ENCODE peak calls at places on chromosomes 2 and 18, in ten cellular contexts. K is stimulated activated CD4-positive, alpha-beta T cell treated with anti-CD3 and anti-CD28 coated beads, Interleukin-15, amount 100 ng/mL, for 1 hour; L is activated CD4-positive, alpha-beta T cell treated with anti-CD3 and anti-CD28 coated beads, Interleukin-2, amount 50 U/mL, for 4 hours; J is HEK293T; U is kidney glomerular epithelial cell; P is HuH-7; B is GM12865; G is fibroblast of the aortic adventitia; C is AG08396; D is cardiac fibroblast. Q is an unnamed sample.

GRCh38 chr2:210199186-210199765 is 26.0 kb downstream of the ACADL start:
- DNase-seq in K (no peak), L (no peak), J (peak; percentile 11), U (peak; percentile 67), P (no peak), B (peak; percentile 29), G (peak; percentile 61), C (peak; percentile 17), D (peak; percentile 43), Q (no peak)

GRCh38 chr2:138823651-138824050 is 43.5 kb upstream of the NXPH2 start:
- DNase-seq in K (no peak), L (no peak), J (no peak), U (no peak), P (no peak), B (no peak), G (no peak), C (no peak), D (no peak), Q (no peak)

GRCh38 chr2:241083091-241083415 is 19.0 kb downstream of the MTERF4 start:
- DNase-seq in K (no peak), L (no peak), J (no peak), U (no peak), P (no peak), B (no peak), G (no peak), C (no peak), D (no peak), Q (no peak)

GRCh38 chr2:235391964-235392615 is 101.8 kb upstream of the AGAP1 start:
- DNase-seq in K (no peak), L (no peak), J (no peak), U (no peak), P (no peak), B (no peak), G (no peak), C (no peak), D (no peak), Q (no peak)

GRCh38 chr18:67043276-67043675 is 439.4 kb upstream of the CDH19 start:
- DNase-seq in K (no peak), L (no peak), J (peak; percentile 5), U (no peak), P (no peak), B (no peak), G (no peak), C (no peak), D (no peak), Q (no peak)

GRCh38 chr2:30334738-30335426 is 103.5 kb downstream of the LBH start:
- DNase-seq in K (no peak), L (no peak), J (no peak), U (no peak), P (no peak), B (peak; percentile 18), G (no peak), C (no peak), D (no peak), Q (peak; percentile 45)

GRCh38 chr2:30421551-30422436 is 25.3 kb upstream of the LCLAT1 start:
- DNase-seq in K (peak; percentile 12), L (peak; percentile 20), J (no peak), U (no peak), P (no peak), B (no peak), G (peak; percentile 96), C (no peak), D (peak; percentile 79), Q (no peak)

GRCh38 chr18:28080876-28081300 is 96.0 kb downstream of the CDH2 start:
- DNase-seq in K (no peak), L (no peak), J (no peak), U (peak; percentile 34), P (no peak), B (no peak), G (peak; percentile 34), C (no peak), D (no peak), Q (no peak)

GRCh38 chr2:166184789-166185188 is 57.0 kb upstream of the SCN1A start:
- DNase-seq in K (no peak), L (no peak), J (no peak), U (no peak), P (no peak), B (no peak), G (no peak), C (no peak), D (no peak), Q (no peak)

GRCh38 chr18:44536041-44536440 is 144.6 kb upstream of the SETBP1 start:
- DNase-seq in K (no peak), L (no peak), J (no peak), U (peak; percentile 39), P (no peak), B (no peak), G (peak; percentile 89), C (peak; percentile 22), D (peak; percentile 67), Q (no peak)

GRCh38 chr2:8577573-8577972 is 104.3 kb upstream of the ID2 start:
- DNase-seq in K (no peak), L (no peak), J (no peak), U (no peak), P (no peak), B (no peak), G (no peak), C (no peak), D (no peak), Q (no peak)

GRCh38 chr18:8779251-8779650 is 73.9 kb downstream of the MTCL1 start:
- DNase-seq in K (no peak), L (no peak), J (no peak), U (no peak), P (no peak), B (no peak), G (no peak), C (no peak), D (no peak), Q (no peak)

GRCh38 chr2:147872967-147873366 is 28.1 kb downstream of the ACVR2A start:
- DNase-seq in K (no peak), L (no peak), J (no peak), U (no peak), P (no peak), B (no peak), G (no peak), C (no peak), D (no peak), Q (no peak)

GRCh38 chr2:30741576-30741975 is 65.7 kb downstream of the CAPN13 start:
- DNase-seq in K (no peak), L (no peak), J (no peak), U (no peak), P (no peak), B (no peak), G (no peak), C (no peak), D (no peak), Q (no peak)

GRCh38 chr2:6078414-6078813 is 386.2 kb downstream of the SOX11 start:
- DNase-seq in K (no peak), L (no peak), J (no peak), U (no peak), P (no peak), B (no peak), G (no peak), C (no peak), D (no peak), Q (no peak)

GRCh38 chr18:58195278-58195721 is 151.3 kb downstream of the NEDD4L start:
- DNase-seq in K (peak; percentile 2), L (no peak), J (no peak), U (no peak), P (no peak), B (peak; percentile 5), G (no peak), C (no peak), D (no peak), Q (peak; percentile 52)

GRCh38 chr18:59180150-59180845 is 39.7 kb upstream of the GRP start:
- DNase-seq in K (no peak), L (no peak), J (no peak), U (no peak), P (no peak), B (no peak), G (peak; percentile 83), C (peak; percentile 17), D (peak; percentile 63), Q (no peak)

GRCh38 chr18:9568186-9568585 is 46.2 kb downstream of the PPP4R1 start:
- DNase-seq in K (no peak), L (no peak), J (no peak), U (no peak), P (no peak), B (no peak), G (no peak), C (no peak), D (no peak), Q (no peak)

Q was measured in GM06990.